ENCODE peak calls at places on chromosomes 12 and 14, in four cellular contexts. One of them, this sample, is unnamed.

GRCh38 chr14:67680121-67680602 is 5.7 kb upstream of the VTI1B start:
- DNase-seq in CD4-positive, alpha-beta memory T cell: no peak
- DNase-seq in ELR: peak
- DNase-seq in MCF 10A: no peak
- DNase-seq in this sample: peak

GRCh38 chr12:89231686-89232085 is 120.6 kb downstream of the DUSP6 start:
- DNase-seq in CD4-positive, alpha-beta memory T cell: no peak
- DNase-seq in ELR: no peak
- DNase-seq in MCF 10A: no peak
- DNase-seq in this sample: no peak

GRCh38 chr14:90281261-90281660 is 24.9 kb downstream of the PSMC1 start:
- DNase-seq in CD4-positive, alpha-beta memory T cell: no peak
- DNase-seq in ELR: peak
- DNase-seq in MCF 10A: peak
- DNase-seq in this sample: peak

GRCh38 chr14:92263681-92264080 is 59.3 kb upstream of the SLC24A4 start:
- DNase-seq in CD4-positive, alpha-beta memory T cell: no peak
- DNase-seq in ELR: no peak
- DNase-seq in MCF 10A: no peak
- DNase-seq in this sample: no peak

GRCh38 chr14:102088012-102088792 is 1.4 kb upstream of the HSP90AA1 start:
- DNase-seq in CD4-positive, alpha-beta memory T cell: peak
- DNase-seq in ELR: peak
- DNase-seq in MCF 10A: no peak
- DNase-seq in this sample: peak

GRCh38 chr14:56491299-56492285 is 88.0 kb upstream of the TMEM260 start:
- DNase-seq in CD4-positive, alpha-beta memory T cell: peak
- DNase-seq in ELR: peak
- DNase-seq in MCF 10A: peak
- DNase-seq in this sample: peak

GRCh38 chr14:37376944-37377609 is 179.3 kb downstream of the MIPOL1 start:
- DNase-seq in CD4-positive, alpha-beta memory T cell: no peak
- DNase-seq in ELR: no peak
- DNase-seq in MCF 10A: no peak
- DNase-seq in this sample: no peak

GRCh38 chr14:77812028-77812427 is 12.1 kb downstream of the ADCK1 start:
- DNase-seq in CD4-positive, alpha-beta memory T cell: no peak
- DNase-seq in ELR: no peak
- DNase-seq in MCF 10A: no peak
- DNase-seq in this sample: no peak

GRCh38 chr14:39368261-39368959 is 63.8 kb downstream of the FBXO33 start:
- DNase-seq in CD4-positive, alpha-beta memory T cell: peak
- DNase-seq in ELR: peak
- DNase-seq in MCF 10A: peak
- DNase-seq in this sample: peak

GRCh38 chr12:96108321-96108720 is 72.9 kb upstream of the LTA4H start:
- DNase-seq in CD4-positive, alpha-beta memory T cell: peak
- DNase-seq in ELR: no peak
- DNase-seq in MCF 10A: no peak
- DNase-seq in this sample: no peak

GRCh38 chr14:104445832-104446381 is 133.7 kb upstream of the C14orf180 start:
- DNase-seq in CD4-positive, alpha-beta memory T cell: no peak
- DNase-seq in ELR: no peak
- DNase-seq in MCF 10A: no peak
- DNase-seq in this sample: no peak

This sample was measured in EH.